ENCODE peak calls at places on chromosomes 3 and 15, in nine cellular contexts. One of them, this sample, is unnamed.

GRCh38 chr15:92810418-92811138 is 89.5 kb upstream of the CHD2 start:
- DNase-seq in GM23338: peak; percentile 63
- DNase-seq in neural progenitor cell: peak; percentile 77
- DNase-seq in HCT116: no peak
- DNase-seq in GM23248: peak; percentile 12
- DNase-seq in MM.1S: peak; percentile 85
- DNase-seq in PC-3: peak; percentile 74
- DNase-seq in OCI-LY7: peak; percentile 91
- DNase-seq in SK-N-SH: no peak
- DNase-seq in this sample: peak; percentile 52

GRCh38 chr3:29164825-29165224 is 116.0 kb upstream of the RBMS3 start:
- DNase-seq in GM23338: no peak
- DNase-seq in neural progenitor cell: no peak
- DNase-seq in HCT116: no peak
- DNase-seq in GM23248: no peak
- DNase-seq in MM.1S: no peak
- DNase-seq in PC-3: no peak
- DNase-seq in OCI-LY7: no peak
- DNase-seq in SK-N-SH: no peak
- DNase-seq in this sample: no peak

GRCh38 chr3:189853906-189854305 is 222.7 kb downstream of the TP63 start:
- DNase-seq in GM23338: no peak
- DNase-seq in neural progenitor cell: no peak
- DNase-seq in HCT116: no peak
- DNase-seq in GM23248: no peak
- DNase-seq in MM.1S: no peak
- DNase-seq in PC-3: no peak
- DNase-seq in OCI-LY7: no peak
- DNase-seq in SK-N-SH: no peak
- DNase-seq in this sample: no peak

GRCh38 chr3:32147509-32147908 is 41.1 kb downstream of the GPD1L start:
- DNase-seq in GM23338: no peak
- DNase-seq in neural progenitor cell: no peak
- DNase-seq in HCT116: no peak
- DNase-seq in GM23248: peak; percentile 7
- DNase-seq in MM.1S: no peak
- DNase-seq in PC-3: peak; percentile 79
- DNase-seq in OCI-LY7: no peak
- DNase-seq in SK-N-SH: no peak
- DNase-seq in this sample: no peak

GRCh38 chr15:91853968-91854943 is 748 bp downstream of the SLCO3A1 start:
- DNase-seq in GM23338: peak; percentile 60
- DNase-seq in neural progenitor cell: peak; percentile 79
- DNase-seq in HCT116: no peak
- DNase-seq in GM23248: peak; percentile 73
- DNase-seq in MM.1S: peak; percentile 50
- DNase-seq in PC-3: no peak
- DNase-seq in OCI-LY7: peak; percentile 80
- DNase-seq in SK-N-SH: peak; percentile 88
- DNase-seq in this sample: peak; percentile 49

GRCh38 chr3:26653811-26654379 is 31.3 kb downstream of the LRRC3B start:
- DNase-seq in GM23338: no peak
- DNase-seq in neural progenitor cell: no peak
- DNase-seq in HCT116: no peak
- DNase-seq in GM23248: no peak
- DNase-seq in MM.1S: no peak
- DNase-seq in PC-3: no peak
- DNase-seq in OCI-LY7: no peak
- DNase-seq in SK-N-SH: no peak
- DNase-seq in this sample: peak; percentile 6

GRCh38 chr3:128307781-128308469 is 154.6 kb downstream of the EEFSEC start:
- DNase-seq in GM23338: no peak
- DNase-seq in neural progenitor cell: no peak
- DNase-seq in HCT116: no peak
- DNase-seq in GM23248: no peak
- DNase-seq in MM.1S: no peak
- DNase-seq in PC-3: no peak
- DNase-seq in OCI-LY7: no peak
- DNase-seq in SK-N-SH: no peak
- DNase-seq in this sample: no peak

GRCh38 chr3:43894176-43895049 is 203.7 kb downstream of the ABHD5 start:
- DNase-seq in GM23338: peak; percentile 85
- DNase-seq in neural progenitor cell: peak; percentile 93
- DNase-seq in HCT116: peak; percentile 22
- DNase-seq in GM23248: peak; percentile 89
- DNase-seq in MM.1S: peak; percentile 66
- DNase-seq in PC-3: no peak
- DNase-seq in OCI-LY7: peak; percentile 89
- DNase-seq in SK-N-SH: no peak
- DNase-seq in this sample: peak; percentile 93

GRCh38 chr3:48919215-48920138 is 835 bp downstream of the ARIH2 start:
- DNase-seq in GM23338: peak; percentile 66
- DNase-seq in neural progenitor cell: peak; percentile 46
- DNase-seq in HCT116: peak; percentile 48
- DNase-seq in GM23248: peak; percentile 75
- DNase-seq in MM.1S: peak; percentile 86
- DNase-seq in PC-3: peak; percentile 64
- DNase-seq in OCI-LY7: peak; percentile 81
- DNase-seq in SK-N-SH: peak; percentile 81
- DNase-seq in this sample: peak; percentile 61

GRCh38 chr3:159417761-159418160 is 570.9 kb upstream of the IL12A start:
- DNase-seq in GM23338: no peak
- DNase-seq in neural progenitor cell: no peak
- DNase-seq in HCT116: no peak
- DNase-seq in GM23248: peak; percentile 18
- DNase-seq in MM.1S: no peak
- DNase-seq in PC-3: peak; percentile 27
- DNase-seq in OCI-LY7: no peak
- DNase-seq in SK-N-SH: no peak
- DNase-seq in this sample: no peak

GRCh38 chr3:113606539-113607218 is 74.3 kb downstream of the SIDT1 start:
- DNase-seq in GM23338: peak; percentile 61
- DNase-seq in neural progenitor cell: no peak
- DNase-seq in HCT116: no peak
- DNase-seq in GM23248: no peak
- DNase-seq in MM.1S: peak; percentile 94
- DNase-seq in PC-3: no peak
- DNase-seq in OCI-LY7: peak; percentile 89
- DNase-seq in SK-N-SH: no peak
- DNase-seq in this sample: no peak

GRCh38 chr3:155241559-155241958 is 51.9 kb downstream of the STRIT1 start:
- DNase-seq in GM23338: no peak
- DNase-seq in neural progenitor cell: no peak
- DNase-seq in HCT116: no peak
- DNase-seq in GM23248: peak; percentile 57
- DNase-seq in MM.1S: no peak
- DNase-seq in PC-3: no peak
- DNase-seq in OCI-LY7: no peak
- DNase-seq in SK-N-SH: peak; percentile 3
- DNase-seq in this sample: no peak

GRCh38 chr3:155244699-155245098 is 48.8 kb downstream of the STRIT1 start:
- DNase-seq in GM23338: no peak
- DNase-seq in neural progenitor cell: no peak
- DNase-seq in HCT116: no peak
- DNase-seq in GM23248: no peak
- DNase-seq in MM.1S: no peak
- DNase-seq in PC-3: no peak
- DNase-seq in OCI-LY7: no peak
- DNase-seq in SK-N-SH: no peak
- DNase-seq in this sample: no peak

GRCh38 chr3:155244206-155244605 is 49.3 kb downstream of the STRIT1 start:
- DNase-seq in GM23338: no peak
- DNase-seq in neural progenitor cell: no peak
- DNase-seq in HCT116: no peak
- DNase-seq in GM23248: peak; percentile 10
- DNase-seq in MM.1S: peak; percentile 74
- DNase-seq in PC-3: no peak
- DNase-seq in OCI-LY7: peak; percentile 50
- DNase-seq in SK-N-SH: no peak
- DNase-seq in this sample: no peak

GRCh38 chr3:155242342-155242741 is 51.1 kb downstream of the STRIT1 start:
- DNase-seq in GM23338: no peak
- DNase-seq in neural progenitor cell: no peak
- DNase-seq in HCT116: no peak
- DNase-seq in GM23248: peak; percentile 87
- DNase-seq in MM.1S: no peak
- DNase-seq in PC-3: no peak
- DNase-seq in OCI-LY7: no peak
- DNase-seq in SK-N-SH: no peak
- DNase-seq in this sample: no peak

GRCh38 chr3:155243512-155243921 is 50.0 kb downstream of the STRIT1 start:
- DNase-seq in GM23338: no peak
- DNase-seq in neural progenitor cell: no peak
- DNase-seq in HCT116: no peak
- DNase-seq in GM23248: peak; percentile 52
- DNase-seq in MM.1S: peak; percentile 73
- DNase-seq in PC-3: peak; percentile 44
- DNase-seq in OCI-LY7: no peak
- DNase-seq in SK-N-SH: no peak
- DNase-seq in this sample: no peak
- H2AFZ ChIP-seq in GM23338: no peak overlapping the region
- H2AFZ ChIP-seq in neural progenitor cell: no peak overlapping the region
- H2AFZ ChIP-seq in HCT116: no peak overlapping the region
- H2AFZ ChIP-seq in GM23248: peak overlapping the region; percentile 50
- H2AFZ ChIP-seq in MM.1S: no peak overlapping the region
- H2AFZ ChIP-seq in PC-3: peak overlapping the region; percentile 15
- H2AFZ ChIP-seq in OCI-LY7: no peak overlapping the region
- H2AFZ ChIP-seq in SK-N-SH: no peak overlapping the region
- H2AFZ ChIP-seq in this sample: no peak overlapping the region

DNA sequence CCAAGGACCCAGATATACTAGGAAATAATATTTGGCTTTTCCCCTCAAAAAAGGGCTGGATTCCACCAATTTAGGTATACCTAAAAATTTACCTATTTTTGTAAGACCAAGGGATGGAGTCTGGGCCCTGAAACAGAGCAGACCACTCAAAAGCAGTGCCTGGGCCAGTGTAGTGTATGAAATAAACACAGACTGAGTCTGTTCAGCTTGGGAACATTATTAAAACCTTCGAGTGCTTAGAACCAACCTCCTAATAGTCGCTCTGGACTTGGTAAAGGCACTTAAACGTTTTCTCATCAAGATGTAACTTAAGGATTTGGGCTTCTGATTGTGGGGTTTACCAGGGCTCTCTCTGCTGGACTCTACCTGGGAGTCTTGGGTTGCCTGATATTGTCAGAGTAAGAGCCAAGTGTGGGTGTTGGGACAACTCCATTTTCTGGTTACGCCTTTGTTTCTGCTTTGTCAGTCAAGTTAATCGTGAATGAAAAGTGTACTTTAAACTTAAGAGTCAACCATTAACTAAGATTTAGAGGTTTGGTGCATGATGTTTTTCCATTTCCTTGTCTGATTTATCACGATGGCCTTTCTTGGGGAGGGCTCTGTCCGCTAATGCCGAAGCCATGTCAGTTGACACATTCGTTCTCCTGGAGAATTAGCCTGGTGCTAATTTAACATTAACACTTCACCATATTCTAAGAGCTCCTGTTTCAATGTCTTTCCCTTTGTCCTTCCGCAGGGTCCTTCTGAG is 221.0 kb upstream of the TPM1 start:
- DNase-seq in GM23338: no peak
- DNase-seq in neural progenitor cell: no peak
- DNase-seq in HCT116: no peak
- DNase-seq in GM23248: no peak
- DNase-seq in MM.1S: no peak
- DNase-seq in PC-3: no peak
- DNase-seq in OCI-LY7: no peak
- DNase-seq in SK-N-SH: no peak
- DNase-seq in this sample: peak; percentile 56
- TF ChIP-seq EZH2phosphoT487 in GM23338: no peak
- TF ChIP-seq EZH2phosphoT487 in neural progenitor cell: no peak
- TF ChIP-seq EZH2phosphoT487 in HCT116: no peak
- TF ChIP-seq EZH2phosphoT487 in GM23248: no peak
- TF ChIP-seq EZH2phosphoT487 in MM.1S: no peak
- TF ChIP-seq EZH2phosphoT487 in PC-3: no peak
- TF ChIP-seq EZH2phosphoT487 in OCI-LY7: no peak
- TF ChIP-seq EZH2phosphoT487 in SK-N-SH: no peak
- TF ChIP-seq EZH2phosphoT487 in this sample: no peak

GRCh38 chr15:88246666-88247446 is 9.7 kb downstream of the NTRK3 start:
- DNase-seq in GM23338: peak; percentile 88
- DNase-seq in neural progenitor cell: peak; percentile 90
- DNase-seq in HCT116: peak; percentile 53
- DNase-seq in GM23248: peak; percentile 80
- DNase-seq in MM.1S: peak; percentile 89
- DNase-seq in PC-3: peak; percentile 73
- DNase-seq in OCI-LY7: peak; percentile 79
- DNase-seq in SK-N-SH: peak; percentile 89
- DNase-seq in this sample: peak; percentile 88
- H2AFZ ChIP-seq in GM23338: peak overlapping the region; percentile 98
- H2AFZ ChIP-seq in neural progenitor cell: peak overlapping the region; percentile 88
- H2AFZ ChIP-seq in HCT116: no peak overlapping the region
- H2AFZ ChIP-seq in GM23248: peak overlapping the region; percentile 78
- H2AFZ ChIP-seq in MM.1S: peak overlapping the region; percentile 59
- H2AFZ ChIP-seq in PC-3: peak overlapping the region; percentile 78
- H2AFZ ChIP-seq in OCI-LY7: peak overlapping the region; percentile 76
- H2AFZ ChIP-seq in SK-N-SH: peak overlapping the region; percentile 83
- H2AFZ ChIP-seq in this sample: no peak overlapping the region

GRCh38 chr15:81410318-81410753 is 36.3 kb upstream of the TMC3 start:
- DNase-seq in GM23338: peak; percentile 90
- DNase-seq in neural progenitor cell: peak; percentile 84
- DNase-seq in HCT116: peak; percentile 56
- DNase-seq in GM23248: peak; percentile 91
- DNase-seq in MM.1S: peak; percentile 74
- DNase-seq in PC-3: peak; percentile 78
- DNase-seq in OCI-LY7: peak; percentile 60
- DNase-seq in SK-N-SH: peak; percentile 57
- DNase-seq in this sample: peak; percentile 82

GRCh38 chr15:81411056-81411455 is 37.0 kb upstream of the TMC3 start:
- DNase-seq in GM23338: peak; percentile 64
- DNase-seq in neural progenitor cell: peak; percentile 20
- DNase-seq in HCT116: no peak
- DNase-seq in GM23248: no peak
- DNase-seq in MM.1S: no peak
- DNase-seq in PC-3: no peak
- DNase-seq in OCI-LY7: no peak
- DNase-seq in SK-N-SH: no peak
- DNase-seq in this sample: no peak

GRCh38 chr15:81407679-81408078 is 33.7 kb upstream of the TMC3 start:
- DNase-seq in GM23338: no peak
- DNase-seq in neural progenitor cell: no peak
- DNase-seq in HCT116: no peak
- DNase-seq in GM23248: no peak
- DNase-seq in MM.1S: no peak
- DNase-seq in PC-3: no peak
- DNase-seq in OCI-LY7: no peak
- DNase-seq in SK-N-SH: no peak
- DNase-seq in this sample: no peak

GRCh38 chr15:81411969-81412633 is 38.1 kb upstream of the TMC3 start:
- DNase-seq in GM23338: no peak
- DNase-seq in neural progenitor cell: no peak
- DNase-seq in HCT116: no peak
- DNase-seq in GM23248: no peak
- DNase-seq in MM.1S: no peak
- DNase-seq in PC-3: no peak
- DNase-seq in OCI-LY7: no peak
- DNase-seq in SK-N-SH: peak; percentile 64
- DNase-seq in this sample: no peak

DNA sequence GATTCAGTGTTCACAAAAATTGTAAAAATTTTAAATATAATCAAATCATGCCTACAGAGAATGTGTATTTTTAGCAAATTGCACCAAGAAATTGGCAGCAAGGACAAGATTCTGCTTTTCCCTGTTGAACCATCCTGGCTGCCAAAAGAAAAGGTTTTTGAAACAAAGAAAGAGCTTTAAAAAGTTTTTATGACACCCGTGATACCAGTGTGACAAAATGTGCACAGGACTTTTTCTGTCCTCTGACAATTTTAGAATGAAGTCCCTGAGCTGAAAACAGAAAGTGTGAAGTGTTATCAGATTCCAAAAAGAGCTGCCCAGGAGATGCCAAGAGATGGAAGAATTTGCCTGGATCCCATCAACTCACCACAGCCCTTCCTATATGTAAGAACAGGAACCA is 33.1 kb upstream of the TMC3 start:
- DNase-seq in GM23338: no peak
- DNase-seq in neural progenitor cell: no peak
- DNase-seq in HCT116: no peak
- DNase-seq in GM23248: no peak
- DNase-seq in MM.1S: no peak
- DNase-seq in PC-3: no peak
- DNase-seq in OCI-LY7: no peak
- DNase-seq in SK-N-SH: no peak
- DNase-seq in this sample: no peak
- TF ChIP-seq EZH2phosphoT487 in GM23338: no peak
- TF ChIP-seq EZH2phosphoT487 in neural progenitor cell: no peak
- TF ChIP-seq EZH2phosphoT487 in HCT116: no peak
- TF ChIP-seq EZH2phosphoT487 in GM23248: no peak
- TF ChIP-seq EZH2phosphoT487 in MM.1S: no peak
- TF ChIP-seq EZH2phosphoT487 in PC-3: no peak
- TF ChIP-seq EZH2phosphoT487 in OCI-LY7: no peak
- TF ChIP-seq EZH2phosphoT487 in SK-N-SH: no peak
- TF ChIP-seq EZH2phosphoT487 in this sample: no peak